ENCODE peak calls at places on chromosomes 5 and 9, in five cellular contexts. One of them, this sample, is unnamed.
A peak's percentile ranks its signal among the peaks of the same experiment; 100 is the strongest.

GRCh38 chr9:4489919-4490704 is at the start of gene SLC1A1:
- DNase-seq in lower leg skin: peak; percentile 37
- DNase-seq in transverse colon: peak; percentile 76
- DNase-seq in stomach: peak; percentile 73
- DNase-seq in HCT116: peak; percentile 43
- DNase-seq in this sample: peak; percentile 47

GRCh38 chr9:116870566-116870965 is 183.5 kb downstream of the TRIM32 start:
- DNase-seq in lower leg skin: no peak
- DNase-seq in transverse colon: no peak
- DNase-seq in stomach: no peak
- DNase-seq in HCT116: peak; percentile 63
- DNase-seq in this sample: no peak

GRCh38 chr9:31210982-31211570 is 1173.4 kb upstream of the ACO1 start:
- DNase-seq in lower leg skin: no peak
- DNase-seq in transverse colon: peak; percentile 7
- DNase-seq in stomach: no peak
- DNase-seq in HCT116: no peak
- DNase-seq in this sample: no peak

GRCh38 chr9:37899041-37899440 is 4.9 kb downstream of the SLC25A51 start:
- DNase-seq in lower leg skin: no peak
- DNase-seq in transverse colon: no peak
- DNase-seq in stomach: no peak
- DNase-seq in HCT116: no peak
- DNase-seq in this sample: no peak

GRCh38 chr9:95724253-95724991 is 151.1 kb upstream of the ERCC6L2 start:
- DNase-seq in lower leg skin: no peak
- DNase-seq in transverse colon: peak; percentile 39
- DNase-seq in stomach: no peak
- DNase-seq in HCT116: no peak
- DNase-seq in this sample: no peak

GRCh38 chr5:32760091-32760509 is 49.0 kb downstream of the NPR3 start:
- DNase-seq in lower leg skin: no peak
- DNase-seq in transverse colon: no peak
- DNase-seq in stomach: no peak
- DNase-seq in HCT116: no peak
- DNase-seq in this sample: no peak

GRCh38 chr9:36386396-36386795 is 13.7 kb downstream of the RNF38 start:
- DNase-seq in lower leg skin: no peak
- DNase-seq in transverse colon: no peak
- DNase-seq in stomach: no peak
- DNase-seq in HCT116: no peak
- DNase-seq in this sample: no peak

GRCh38 chr5:73028991-73029540 is 73.2 kb downstream of the FCHO2 start:
- DNase-seq in lower leg skin: no peak
- DNase-seq in transverse colon: no peak
- DNase-seq in stomach: no peak
- DNase-seq in HCT116: no peak
- DNase-seq in this sample: no peak

GRCh38 chr5:173757279-173757678 is 130.9 kb upstream of the CPEB4 start:
- DNase-seq in lower leg skin: no peak
- DNase-seq in transverse colon: no peak
- DNase-seq in stomach: no peak
- DNase-seq in HCT116: no peak
- DNase-seq in this sample: no peak

GRCh38 chr9:129613520-129614175 is 7.3 kb downstream of the C9orf50 start:
- DNase-seq in lower leg skin: no peak
- DNase-seq in transverse colon: no peak
- DNase-seq in stomach: no peak
- DNase-seq in HCT116: no peak
- DNase-seq in this sample: no peak

GRCh38 chr5:137145726-137146125 is 353.4 kb downstream of the SPOCK1 start:
- DNase-seq in lower leg skin: no peak
- DNase-seq in transverse colon: no peak
- DNase-seq in stomach: no peak
- DNase-seq in HCT116: no peak
- DNase-seq in this sample: no peak

GRCh38 chr9:133436706-133437105 is 14.5 kb downstream of the ADAMTS13 start:
- DNase-seq in lower leg skin: no peak
- DNase-seq in transverse colon: no peak
- DNase-seq in stomach: no peak
- DNase-seq in HCT116: no peak
- DNase-seq in this sample: no peak

GRCh38 chr9:98185611-98186171 is 6.7 kb downstream of the CORO2A start:
- DNase-seq in lower leg skin: no peak
- DNase-seq in transverse colon: no peak
- DNase-seq in stomach: no peak
- DNase-seq in HCT116: no peak
- DNase-seq in this sample: no peak

GRCh38 chr9:82890401-82890800 is 172.5 kb downstream of the RASEF start:
- DNase-seq in lower leg skin: no peak
- DNase-seq in transverse colon: no peak
- DNase-seq in stomach: no peak
- DNase-seq in HCT116: no peak
- DNase-seq in this sample: no peak

GRCh38 chr5:10564838-10565784 is 1.2 kb downstream of the ANKRD33B start:
- DNase-seq in lower leg skin: no peak
- DNase-seq in transverse colon: no peak
- DNase-seq in stomach: no peak
- DNase-seq in HCT116: no peak
- DNase-seq in this sample: no peak

GRCh38 chr5:141902416-141902815 is 21.3 kb upstream of the DELE1 start:
- DNase-seq in lower leg skin: no peak
- DNase-seq in transverse colon: no peak
- DNase-seq in stomach: no peak
- DNase-seq in HCT116: no peak
- DNase-seq in this sample: no peak

GRCh38 chr9:76373173-76373771 is 21.0 kb downstream of the RFK start:
- DNase-seq in lower leg skin: peak; percentile 39
- DNase-seq in transverse colon: peak; percentile 81
- DNase-seq in stomach: peak; percentile 85
- DNase-seq in HCT116: no peak
- DNase-seq in this sample: no peak

GRCh38 chr5:148335259-148335658 is at the start of gene SPINK9:
- DNase-seq in lower leg skin: no peak
- DNase-seq in transverse colon: no peak
- DNase-seq in stomach: no peak
- DNase-seq in HCT116: no peak
- DNase-seq in this sample: no peak

GRCh38 chr9:5301544-5301943 is 3.0 kb downstream of the RLN2 start:
- DNase-seq in lower leg skin: no peak
- DNase-seq in transverse colon: no peak
- DNase-seq in stomach: no peak
- DNase-seq in HCT116: no peak
- DNase-seq in this sample: no peak

GRCh38 chr9:134379774-134380431 is 53.6 kb downstream of the RXRA start:
- DNase-seq in lower leg skin: no peak
- DNase-seq in transverse colon: no peak
- DNase-seq in stomach: no peak
- DNase-seq in HCT116: peak; percentile 47
- DNase-seq in this sample: no peak

GRCh38 chr5:77953374-77953773 is 177.2 kb upstream of the TBCA start:
- DNase-seq in lower leg skin: no peak
- DNase-seq in transverse colon: no peak
- DNase-seq in stomach: no peak
- DNase-seq in HCT116: no peak
- DNase-seq in this sample: no peak

GRCh38 chr9:105503873-105504272 is 54.1 kb upstream of the FKTN start:
- DNase-seq in lower leg skin: no peak
- DNase-seq in transverse colon: no peak
- DNase-seq in stomach: no peak
- DNase-seq in HCT116: no peak
- DNase-seq in this sample: no peak

GRCh38 chr5:51347704-51348103 is 35.5 kb upstream of the ISL1 start:
- DNase-seq in lower leg skin: no peak
- DNase-seq in transverse colon: no peak
- DNase-seq in stomach: no peak
- DNase-seq in HCT116: peak; percentile 12
- DNase-seq in this sample: no peak

GRCh38 chr9:27673626-27674025 is 100.3 kb upstream of the C9orf72 start:
- DNase-seq in lower leg skin: no peak
- DNase-seq in transverse colon: no peak
- DNase-seq in stomach: no peak
- DNase-seq in HCT116: no peak
- DNase-seq in this sample: no peak

GRCh38 chr5:159402328-159402727 is 72.0 kb upstream of the IL12B start:
- DNase-seq in lower leg skin: no peak
- DNase-seq in transverse colon: no peak
- DNase-seq in stomach: no peak
- DNase-seq in HCT116: no peak
- DNase-seq in this sample: no peak

DNA sequence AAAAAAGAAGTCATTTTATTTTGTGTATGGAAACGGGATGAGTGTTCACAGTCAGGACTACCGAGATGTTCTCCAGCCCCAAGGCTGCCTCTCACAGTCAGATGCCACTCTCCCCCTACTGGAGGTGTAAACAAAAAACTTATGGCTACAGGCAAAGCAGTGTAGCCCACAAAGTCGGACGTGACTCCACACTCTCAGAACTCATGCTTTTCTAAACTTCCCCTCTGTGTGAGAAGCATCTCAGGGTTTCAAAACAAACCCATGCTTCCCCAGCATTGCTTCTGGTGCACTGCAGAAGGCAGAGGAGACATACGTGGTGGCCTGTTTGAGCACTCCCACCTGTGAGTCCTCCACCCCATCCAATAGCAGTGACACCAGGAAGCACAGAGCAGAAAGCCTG is 580.3 kb downstream of the BNC2 start:
- DNase-seq in lower leg skin: no peak
- DNase-seq in transverse colon: no peak
- DNase-seq in stomach: no peak
- DNase-seq in HCT116: no peak
- DNase-seq in this sample: no peak
- TF ChIP-seq CTCF in lower leg skin: no peak
- TF ChIP-seq CTCF in transverse colon: no peak
- TF ChIP-seq CTCF in stomach: no peak
- TF ChIP-seq CTCF in HCT116: no peak
- TF ChIP-seq CTCF in this sample: no peak

DNA sequence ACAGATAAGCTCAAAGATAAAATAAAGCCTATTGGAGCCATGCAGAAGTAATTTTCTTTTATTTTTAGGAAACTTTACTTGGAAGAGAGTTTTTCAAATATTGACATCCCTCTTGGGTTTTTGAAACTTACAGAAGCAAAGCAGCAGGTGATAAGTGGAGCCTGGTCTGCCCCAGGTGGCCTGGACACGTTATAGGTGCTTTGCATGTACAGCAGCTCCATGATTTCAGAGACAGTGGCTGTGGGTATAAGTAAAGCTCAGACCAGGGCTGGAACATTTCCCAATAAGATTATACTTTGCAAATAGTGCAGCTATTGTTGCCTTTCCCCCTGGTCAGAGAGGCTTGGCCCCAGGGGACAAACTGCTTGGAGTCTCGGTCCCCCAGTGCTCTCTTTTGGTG is 51.5 kb downstream of the CCDC192 start:
- DNase-seq in lower leg skin: no peak
- DNase-seq in transverse colon: no peak
- DNase-seq in stomach: peak; percentile 39
- DNase-seq in HCT116: no peak
- DNase-seq in this sample: no peak
- TF ChIP-seq CTCF in lower leg skin: no peak
- TF ChIP-seq CTCF in transverse colon: no peak
- TF ChIP-seq CTCF in stomach: no peak
- TF ChIP-seq CTCF in HCT116: no peak
- TF ChIP-seq CTCF in this sample: no peak

DNA sequence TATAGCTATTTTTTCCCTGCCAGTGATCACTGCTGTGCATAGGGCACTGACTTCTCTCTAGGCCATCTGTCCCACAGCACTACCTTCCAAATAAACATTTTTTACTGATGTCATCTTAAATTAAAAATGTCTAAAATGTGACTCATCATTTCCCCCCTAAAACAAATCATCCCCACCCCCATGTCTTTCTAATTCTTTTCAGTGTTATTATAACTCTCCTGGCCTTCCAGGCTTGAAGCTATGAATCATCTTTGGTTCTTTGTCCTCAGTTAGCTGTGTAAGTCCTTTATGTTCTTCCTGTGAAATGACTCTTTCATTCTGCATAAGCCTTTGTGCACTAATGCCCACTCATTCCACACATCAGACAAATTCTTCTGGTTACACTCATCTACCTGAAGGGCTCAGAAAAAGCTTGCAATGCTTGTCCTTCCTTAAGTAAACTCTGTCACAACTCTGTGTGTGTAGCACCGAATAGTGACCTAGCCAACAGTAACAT is 78.1 kb downstream of the CFAP95 start:
- DNase-seq in lower leg skin: no peak
- DNase-seq in transverse colon: no peak
- DNase-seq in stomach: no peak
- DNase-seq in HCT116: peak; percentile 85
- DNase-seq in this sample: no peak
- TF ChIP-seq CTCF in lower leg skin: no peak
- TF ChIP-seq CTCF in transverse colon: no peak
- TF ChIP-seq CTCF in stomach: no peak
- TF ChIP-seq CTCF in HCT116: no peak
- TF ChIP-seq CTCF in this sample: no peak

GRCh38 chr5:558871-559503 is 34.7 kb upstream of the SLC9A3 start:
- DNase-seq in lower leg skin: no peak
- DNase-seq in transverse colon: no peak
- DNase-seq in stomach: no peak
- DNase-seq in HCT116: no peak
- DNase-seq in this sample: no peak
- TF ChIP-seq CTCF in lower leg skin: no peak
- TF ChIP-seq CTCF in transverse colon: no peak
- TF ChIP-seq CTCF in stomach: no peak
- TF ChIP-seq CTCF in HCT116: no peak
- TF ChIP-seq CTCF in this sample: no peak

GRCh38 chr5:80763873-80764647 is 109.3 kb upstream of the DHFR start:
- DNase-seq in lower leg skin: no peak
- DNase-seq in transverse colon: no peak
- DNase-seq in stomach: no peak
- DNase-seq in HCT116: no peak
- DNase-seq in this sample: no peak

GRCh38 chr5:80761966-80762365 is 107.2 kb upstream of the DHFR start:
- DNase-seq in lower leg skin: no peak
- DNase-seq in transverse colon: no peak
- DNase-seq in stomach: no peak
- DNase-seq in HCT116: no peak
- DNase-seq in this sample: no peak

GRCh38 chr5:80762573-80762972 is 107.8 kb upstream of the DHFR start:
- DNase-seq in lower leg skin: no peak
- DNase-seq in transverse colon: no peak
- DNase-seq in stomach: no peak
- DNase-seq in HCT116: no peak
- DNase-seq in this sample: no peak

GRCh38 chr5:80764786-80765185 is 110.0 kb upstream of the DHFR start:
- DNase-seq in lower leg skin: no peak
- DNase-seq in transverse colon: no peak
- DNase-seq in stomach: no peak
- DNase-seq in HCT116: no peak
- DNase-seq in this sample: no peak

DNA sequence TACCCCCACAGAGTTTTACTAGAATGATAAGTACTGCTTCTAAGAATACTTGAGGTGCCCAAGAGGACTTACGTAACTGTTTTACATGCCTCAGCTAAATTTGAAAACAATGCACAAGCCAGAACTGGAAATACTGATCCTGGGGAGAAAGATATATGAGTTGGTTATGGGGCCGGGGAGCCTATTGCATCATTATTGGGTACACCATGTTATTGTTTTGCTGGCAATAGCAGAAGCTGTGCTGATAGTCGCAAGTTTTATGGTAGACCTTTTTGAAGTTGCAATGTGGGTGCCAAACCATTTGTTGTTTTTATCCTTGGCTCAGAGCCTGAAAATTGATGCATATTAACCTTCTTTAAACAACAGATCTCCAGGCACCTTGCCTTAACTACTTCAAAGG is 108.4 kb upstream of the DHFR start:
- DNase-seq in lower leg skin: no peak
- DNase-seq in transverse colon: no peak
- DNase-seq in stomach: no peak
- DNase-seq in HCT116: no peak
- DNase-seq in this sample: no peak
- TF ChIP-seq CTCF in lower leg skin: no peak
- TF ChIP-seq CTCF in transverse colon: no peak
- TF ChIP-seq CTCF in stomach: no peak
- TF ChIP-seq CTCF in HCT116: no peak
- TF ChIP-seq CTCF in this sample: no peak